ENCODE peak calls at places on chromosomes 16 and 17, in ten cellular contexts. One of them, this sample, is unnamed. For H3K4me1, the result is how much of the 10 kb centered on the place peaks cover.

GRCh38 chr16:27226976-27227705 is 23.8 kb downstream of the KDM8 start:
- DNase-seq in prostate gland: no peak
- DNase-seq in right lobe of liver: peak
- DNase-seq in testis: no peak
- DNase-seq in tibial nerve: no peak
- DNase-seq in HCT116: no peak
- DNase-seq in A549: no peak
- DNase-seq in ovary: no peak
- DNase-seq in body of pancreas: no peak
- DNase-seq in adrenal gland: no peak
- DNase-seq in this sample: no peak

GRCh38 chr16:85982563-85982939 is 83.6 kb downstream of the IRF8 start:
- DNase-seq in prostate gland: no peak
- DNase-seq in right lobe of liver: no peak
- DNase-seq in testis: peak
- DNase-seq in tibial nerve: no peak
- DNase-seq in HCT116: no peak
- DNase-seq in A549: no peak
- DNase-seq in ovary: no peak
- DNase-seq in body of pancreas: peak
- DNase-seq in adrenal gland: peak
- DNase-seq in this sample: no peak

GRCh38 chr16:60748366-60748765 is 1287.9 kb downstream of the CDH8 start:
- DNase-seq in prostate gland: no peak
- DNase-seq in right lobe of liver: no peak
- DNase-seq in testis: no peak
- DNase-seq in tibial nerve: no peak
- DNase-seq in HCT116: no peak
- DNase-seq in A549: no peak
- DNase-seq in ovary: no peak
- DNase-seq in body of pancreas: no peak
- DNase-seq in adrenal gland: no peak
- DNase-seq in this sample: no peak

GRCh38 chr16:86351041-86351784 is 159.1 kb upstream of the FOXF1 start:
- DNase-seq in prostate gland: no peak
- DNase-seq in right lobe of liver: no peak
- DNase-seq in testis: no peak
- DNase-seq in tibial nerve: no peak
- DNase-seq in HCT116: no peak
- DNase-seq in A549: no peak
- DNase-seq in ovary: no peak
- DNase-seq in body of pancreas: no peak
- DNase-seq in adrenal gland: no peak
- DNase-seq in this sample: no peak

GRCh38 chr17:73722163-73722562 is 77.9 kb upstream of the SDK2 start:
- DNase-seq in prostate gland: no peak
- DNase-seq in right lobe of liver: no peak
- DNase-seq in testis: no peak
- DNase-seq in tibial nerve: no peak
- DNase-seq in HCT116: no peak
- DNase-seq in A549: no peak
- DNase-seq in ovary: no peak
- DNase-seq in body of pancreas: no peak
- DNase-seq in adrenal gland: no peak
- DNase-seq in this sample: no peak

GRCh38 chr16:86664518-86665318 is 86.4 kb downstream of the FOXL1 start:
- DNase-seq in prostate gland: no peak
- DNase-seq in right lobe of liver: no peak
- DNase-seq in testis: no peak
- DNase-seq in tibial nerve: no peak
- DNase-seq in HCT116: peak
- DNase-seq in A549: peak
- DNase-seq in ovary: no peak
- DNase-seq in body of pancreas: peak
- DNase-seq in adrenal gland: no peak
- DNase-seq in this sample: no peak

GRCh38 chr17:75077072-75077489 is 10.7 kb upstream of the SLC16A5 start:
- DNase-seq in prostate gland: no peak
- DNase-seq in right lobe of liver: peak
- DNase-seq in testis: no peak
- DNase-seq in tibial nerve: no peak
- DNase-seq in HCT116: no peak
- DNase-seq in A549: no peak
- DNase-seq in ovary: no peak
- DNase-seq in body of pancreas: no peak
- DNase-seq in adrenal gland: no peak
- DNase-seq in this sample: no peak

GRCh38 chr16:83058376-83058775 is 431.6 kb downstream of the CDH13 start:
- DNase-seq in prostate gland: no peak
- DNase-seq in right lobe of liver: no peak
- DNase-seq in testis: no peak
- DNase-seq in tibial nerve: no peak
- DNase-seq in HCT116: no peak
- DNase-seq in A549: no peak
- DNase-seq in ovary: no peak
- DNase-seq in body of pancreas: no peak
- DNase-seq in adrenal gland: no peak
- DNase-seq in this sample: no peak

GRCh38 chr17:35554668-35555067 is 6.0 kb downstream of the SLFN14 start:
- DNase-seq in prostate gland: no peak
- DNase-seq in right lobe of liver: no peak
- DNase-seq in testis: no peak
- DNase-seq in tibial nerve: no peak
- DNase-seq in HCT116: no peak
- DNase-seq in A549: no peak
- DNase-seq in ovary: no peak
- DNase-seq in body of pancreas: no peak
- DNase-seq in adrenal gland: no peak
- DNase-seq in this sample: no peak

DNA sequence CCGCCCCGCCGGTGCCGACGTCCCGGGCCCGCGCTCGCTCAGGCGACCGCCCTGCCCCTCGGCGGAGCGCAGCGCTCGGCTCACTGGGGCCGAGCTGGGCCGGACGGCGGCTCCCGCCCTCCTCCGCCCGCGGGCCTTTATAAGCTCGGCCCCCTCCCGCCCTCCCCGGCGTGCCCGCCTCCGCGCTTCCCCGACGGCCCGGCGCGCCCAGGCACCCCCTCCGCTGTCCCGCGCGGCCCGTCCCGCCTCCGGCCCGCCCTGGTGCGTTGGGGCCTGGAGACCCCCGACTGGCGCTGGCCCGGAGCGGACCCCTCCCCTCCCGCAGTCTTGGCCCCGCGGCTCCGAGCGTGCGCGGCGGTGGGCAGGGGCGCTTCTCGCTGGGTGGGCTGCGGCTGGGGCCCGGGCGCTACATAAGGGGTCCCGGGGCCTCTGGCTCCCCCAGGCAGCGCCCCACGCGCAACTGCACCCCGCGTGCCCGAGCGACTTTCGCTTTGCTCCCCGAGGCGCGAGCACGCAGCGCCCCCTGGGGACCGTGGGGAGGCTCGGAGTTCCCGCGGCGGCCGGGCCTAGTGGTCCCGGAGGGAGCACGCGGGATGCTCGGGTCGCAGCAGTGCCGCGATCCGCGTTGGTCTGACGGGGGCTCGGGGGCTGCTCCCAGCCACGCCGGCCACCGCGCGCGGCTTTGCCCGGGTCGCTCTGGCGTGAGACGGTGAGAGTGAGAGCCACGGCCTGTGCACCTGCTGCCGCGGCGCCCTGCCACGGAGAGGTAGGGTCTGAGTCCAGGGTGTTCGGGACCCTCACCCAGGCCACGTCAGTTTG is at the start of gene PIEZO1:
- DNase-seq in prostate gland: peak
- DNase-seq in right lobe of liver: peak
- DNase-seq in testis: peak
- DNase-seq in tibial nerve: peak
- DNase-seq in HCT116: no peak
- DNase-seq in A549: peak
- DNase-seq in ovary: peak
- DNase-seq in body of pancreas: peak
- DNase-seq in adrenal gland: peak
- DNase-seq in this sample: no peak
- TF ChIP-seq POLR2A in prostate gland: peak
- TF ChIP-seq POLR2A in right lobe of liver: peak
- TF ChIP-seq POLR2A in testis: no peak
- TF ChIP-seq POLR2A in tibial nerve: peak
- TF ChIP-seq POLR2A in HCT116: peak
- TF ChIP-seq POLR2A in A549: peak
- TF ChIP-seq POLR2A in ovary: no peak
- TF ChIP-seq POLR2A in body of pancreas: no peak
- TF ChIP-seq POLR2A in adrenal gland: peak
- TF ChIP-seq POLR2A in this sample: no peak

GRCh38 chr17:19265755-19266154 is 28.6 kb downstream of the EPN2 start:
- DNase-seq in prostate gland: no peak
- DNase-seq in right lobe of liver: no peak
- DNase-seq in testis: no peak
- DNase-seq in tibial nerve: no peak
- DNase-seq in HCT116: no peak
- DNase-seq in A549: no peak
- DNase-seq in ovary: no peak
- DNase-seq in body of pancreas: no peak
- DNase-seq in adrenal gland: no peak
- DNase-seq in this sample: no peak
- H3K4me1 ChIP-seq in prostate gland: half or more
- H3K4me1 ChIP-seq in right lobe of liver: under half
- H3K4me1 ChIP-seq in testis: under half
- H3K4me1 ChIP-seq in tibial nerve: half or more
- H3K4me1 ChIP-seq in HCT116: under half
- H3K4me1 ChIP-seq in A549: under half
- H3K4me1 ChIP-seq in ovary: under half
- H3K4me1 ChIP-seq in body of pancreas: half or more
- H3K4me1 ChIP-seq in adrenal gland: under half
- H3K4me1 ChIP-seq in this sample: under half

DNA sequence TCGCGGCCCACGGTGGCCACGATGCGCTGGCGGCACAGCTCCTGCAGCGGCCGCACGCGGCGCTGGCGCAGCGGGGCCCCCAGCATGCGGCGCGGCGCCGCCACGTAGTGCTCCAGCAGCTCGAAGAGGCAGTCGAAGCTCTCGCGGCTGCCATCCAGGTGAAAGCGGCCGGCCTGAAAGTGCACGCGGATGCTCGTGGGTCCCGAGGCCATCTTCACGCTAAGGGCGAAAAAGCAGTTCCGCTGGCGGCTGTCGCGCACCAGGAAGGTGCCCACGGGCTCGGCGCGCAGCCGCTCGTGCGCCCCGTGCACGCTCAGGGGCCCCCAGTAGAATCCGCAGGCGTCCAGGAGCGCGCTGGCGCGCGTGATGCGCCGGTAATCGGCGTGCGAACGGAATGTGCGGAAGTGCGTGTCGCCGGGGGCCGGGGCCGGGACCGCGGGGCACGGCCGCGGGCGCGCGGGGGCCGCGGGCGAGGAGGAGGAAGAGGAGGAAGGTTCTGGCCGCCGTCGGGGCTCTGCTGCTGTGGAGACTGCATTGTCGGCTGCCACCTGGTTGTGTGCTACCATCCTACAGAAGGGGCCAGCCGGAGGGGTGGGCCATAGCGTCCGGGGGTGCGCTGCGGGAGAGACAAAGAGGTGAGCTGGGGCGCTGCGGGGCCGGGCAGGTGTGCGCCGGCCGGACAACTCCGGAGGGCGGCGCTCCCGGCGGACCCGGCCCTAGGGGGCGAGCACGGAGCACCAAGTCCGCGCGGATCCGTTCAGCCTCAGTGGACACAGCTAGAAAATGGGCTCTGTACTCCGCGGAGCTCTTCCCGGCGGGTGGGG is 879 bp downstream of the SOCS1 start:
- DNase-seq in prostate gland: peak
- DNase-seq in right lobe of liver: peak
- DNase-seq in testis: peak
- DNase-seq in tibial nerve: no peak
- DNase-seq in HCT116: no peak
- DNase-seq in A549: peak
- DNase-seq in ovary: peak
- DNase-seq in body of pancreas: peak
- DNase-seq in adrenal gland: peak
- DNase-seq in this sample: peak
- TF ChIP-seq CTCF in prostate gland: no peak
- TF ChIP-seq CTCF in right lobe of liver: no peak
- TF ChIP-seq CTCF in testis: peak
- TF ChIP-seq CTCF in tibial nerve: no peak
- TF ChIP-seq CTCF in HCT116: no peak
- TF ChIP-seq CTCF in A549: no peak
- TF ChIP-seq CTCF in ovary: no peak
- TF ChIP-seq CTCF in body of pancreas: no peak
- TF ChIP-seq CTCF in adrenal gland: peak
- TF ChIP-seq CTCF in this sample: no peak

GRCh38 chr17:68587847-68588246 is 13.3 kb downstream of the FAM20A start:
- DNase-seq in prostate gland: no peak
- DNase-seq in right lobe of liver: no peak
- DNase-seq in testis: no peak
- DNase-seq in tibial nerve: no peak
- DNase-seq in HCT116: no peak
- DNase-seq in A549: no peak
- DNase-seq in ovary: no peak
- DNase-seq in body of pancreas: no peak
- DNase-seq in adrenal gland: no peak
- DNase-seq in this sample: no peak

GRCh38 chr17:68588362-68588761 is 12.8 kb downstream of the FAM20A start:
- DNase-seq in prostate gland: no peak
- DNase-seq in right lobe of liver: no peak
- DNase-seq in testis: no peak
- DNase-seq in tibial nerve: no peak
- DNase-seq in HCT116: no peak
- DNase-seq in A549: no peak
- DNase-seq in ovary: no peak
- DNase-seq in body of pancreas: no peak
- DNase-seq in adrenal gland: no peak
- DNase-seq in this sample: no peak

GRCh38 chr17:68585643-68586042 is 15.5 kb downstream of the FAM20A start:
- DNase-seq in prostate gland: no peak
- DNase-seq in right lobe of liver: no peak
- DNase-seq in testis: no peak
- DNase-seq in tibial nerve: no peak
- DNase-seq in HCT116: no peak
- DNase-seq in A549: no peak
- DNase-seq in ovary: no peak
- DNase-seq in body of pancreas: no peak
- DNase-seq in adrenal gland: no peak
- DNase-seq in this sample: no peak

GRCh38 chr17:68589086-68589485 is 12.1 kb downstream of the FAM20A start:
- DNase-seq in prostate gland: no peak
- DNase-seq in right lobe of liver: no peak
- DNase-seq in testis: no peak
- DNase-seq in tibial nerve: no peak
- DNase-seq in HCT116: no peak
- DNase-seq in A549: no peak
- DNase-seq in ovary: no peak
- DNase-seq in body of pancreas: no peak
- DNase-seq in adrenal gland: no peak
- DNase-seq in this sample: no peak

DNA sequence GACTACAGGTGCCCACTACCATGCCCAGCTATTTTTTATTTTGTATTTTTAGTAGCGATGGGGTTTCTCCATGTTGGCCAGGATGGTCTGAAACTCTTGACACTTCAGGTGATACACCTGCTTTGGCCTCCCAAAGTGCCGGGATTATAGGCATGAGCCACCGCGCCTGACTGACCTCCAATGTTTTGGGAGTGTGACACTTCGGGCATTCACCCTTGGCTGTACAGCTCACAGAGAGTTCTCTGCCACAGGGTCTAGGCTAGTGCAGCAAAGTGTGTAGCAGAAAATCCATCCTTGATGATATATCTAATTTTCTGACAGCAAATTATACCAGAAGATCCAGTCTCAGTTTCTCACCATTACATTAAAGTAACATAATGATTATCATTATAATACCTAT is 14.1 kb downstream of the FAM20A start:
- DNase-seq in prostate gland: no peak
- DNase-seq in right lobe of liver: peak
- DNase-seq in testis: no peak
- DNase-seq in tibial nerve: no peak
- DNase-seq in HCT116: no peak
- DNase-seq in A549: no peak
- DNase-seq in ovary: no peak
- DNase-seq in body of pancreas: no peak
- DNase-seq in adrenal gland: no peak
- DNase-seq in this sample: no peak
- TF ChIP-seq POLR2A in prostate gland: no peak
- TF ChIP-seq POLR2A in right lobe of liver: no peak
- TF ChIP-seq POLR2A in testis: no peak
- TF ChIP-seq POLR2A in tibial nerve: no peak
- TF ChIP-seq POLR2A in HCT116: no peak
- TF ChIP-seq POLR2A in A549: no peak
- TF ChIP-seq POLR2A in ovary: no peak
- TF ChIP-seq POLR2A in body of pancreas: no peak
- TF ChIP-seq POLR2A in adrenal gland: no peak
- TF ChIP-seq POLR2A in this sample: no peak